ENCODE peak calls at places on chromosomes 4 and X, in five cellular contexts. M, U, H, T and W are unnamed samples.
A peak's percentile ranks its signal among the peaks of the same experiment; 100 is the strongest.

GRCh38 chrX:37320541-37321203 is 28.5 kb upstream of the PRRG1 start:
- DNase-seq in M (no peak), U (no peak), H (no peak), T (peak; percentile 39), W (no peak)

GRCh38 chr4:98565646-98566403 is 92.6 kb downstream of the TSPAN5 start:
- DNase-seq in M (no peak), U (no peak), H (no peak), T (no peak), W (no peak)

GRCh38 chrX:131827935-131828334 is 195.2 kb upstream of the STK26 start:
- DNase-seq in M (peak; percentile 82), U (no peak), H (peak; percentile 42), T (no peak), W (peak; percentile 41)

GRCh38 chr4:95541889-95542607 is 6.7 kb downstream of the UNC5C start:
- DNase-seq in M (no peak), U (no peak), H (no peak), T (no peak), W (peak; percentile 76)

GRCh38 chr4:82733636-82734035 is 65.0 kb downstream of the SCD5 start:
- DNase-seq in M (no peak), U (peak; percentile 93), H (no peak), T (peak; percentile 73), W (peak; percentile 79)

GRCh38 chrX:11886745-11887144 is 128.7 kb downstream of the MSL3 start:
- DNase-seq in M (peak; percentile 3), U (peak; percentile 0), H (no peak), T (peak; percentile 10), W (no peak)

GRCh38 chrX:18886344-18887161 is 97.4 kb downstream of the PHKA2 start:
- DNase-seq in M (peak; percentile 80), U (peak; percentile 23), H (peak; percentile 15), T (peak; percentile 89), W (peak; percentile 54)

GRCh38 chr4:83340692-83341343 is 6.2 kb upstream of the HPSE start:
- DNase-seq in M (no peak), U (no peak), H (no peak), T (no peak), W (no peak)

GRCh38 chr4:26885912-26886274 is 25.3 kb downstream of the STIM2 start:
- DNase-seq in M (no peak), U (no peak), H (no peak), T (peak; percentile 23), W (no peak)

GRCh38 chr4:138588501-138588900 is 346.4 kb upstream of the SLC7A11 start:
- DNase-seq in M (no peak), U (no peak), H (no peak), T (no peak), W (no peak)

GRCh38 chr4:155591201-155591600 is 75.4 kb upstream of the GUCY1A1 start:
- DNase-seq in M (no peak), U (no peak), H (no peak), T (no peak), W (no peak)

GRCh38 chr4:173182403-173182802 is 13.8 kb downstream of the GALNT7 start:
- DNase-seq in M (no peak), U (peak; percentile 88), H (no peak), T (peak; percentile 54), W (peak; percentile 79)

GRCh38 chr4:30537462-30537861 is 182.7 kb upstream of the PCDH7 start:
- DNase-seq in M (peak; percentile 15), U (peak; percentile 80), H (no peak), T (peak; percentile 3), W (peak; percentile 92)

GRCh38 chr4:26860922-26861433 is 337 bp downstream of the STIM2 start:
- DNase-seq in M (peak; percentile 65), U (peak; percentile 44), H (peak; percentile 65), T (peak; percentile 81), W (no peak)

GRCh38 chr4:88411491-88412101 is 32.9 kb downstream of the HERC6 start:
- DNase-seq in M (no peak), U (no peak), H (no peak), T (no peak), W (no peak)

GRCh38 chr4:66613591-66613990 is 931.7 kb downstream of the CENPC start:
- DNase-seq in M (no peak), U (no peak), H (no peak), T (no peak), W (no peak)

GRCh38 chr4:143641406-143641805 is 59.1 kb downstream of the FREM3 start:
- DNase-seq in M (no peak), U (no peak), H (no peak), T (no peak), W (no peak)

GRCh38 chr4:104494822-104495559 is at the start of gene CXXC4:
- DNase-seq in M (peak; percentile 97), U (peak; percentile 10), H (peak; percentile 96), T (peak; percentile 25), W (peak; percentile 89)

GRCh38 chrX:106740193-106740780 is 13.8 kb downstream of the RNF128 start:
- DNase-seq in M (no peak), U (no peak), H (no peak), T (no peak), W (no peak)

GRCh38 chr4:3334316-3334715 is 41.5 kb downstream of the RGS12 start:
- DNase-seq in M (no peak), U (no peak), H (no peak), T (no peak), W (no peak)

GRCh38 chr4:170697045-170697444 is 607.3 kb upstream of the AADAT start:
- DNase-seq in M (no peak), U (no peak), H (no peak), T (no peak), W (no peak)

GRCh38 chr4:170687751-170688150 is 598.0 kb upstream of the AADAT start:
- DNase-seq in M (no peak), U (no peak), H (no peak), T (no peak), W (no peak)

GRCh38 chr4:170691168-170691567 is 601.4 kb upstream of the AADAT start:
- DNase-seq in M (no peak), U (no peak), H (no peak), T (no peak), W (no peak)
- H2AK5ac ChIP-seq in M (no peak overlapping the region), U (no peak overlapping the region), H (no peak overlapping the region), T (no peak overlapping the region), W (no peak overlapping the region)

DNA sequence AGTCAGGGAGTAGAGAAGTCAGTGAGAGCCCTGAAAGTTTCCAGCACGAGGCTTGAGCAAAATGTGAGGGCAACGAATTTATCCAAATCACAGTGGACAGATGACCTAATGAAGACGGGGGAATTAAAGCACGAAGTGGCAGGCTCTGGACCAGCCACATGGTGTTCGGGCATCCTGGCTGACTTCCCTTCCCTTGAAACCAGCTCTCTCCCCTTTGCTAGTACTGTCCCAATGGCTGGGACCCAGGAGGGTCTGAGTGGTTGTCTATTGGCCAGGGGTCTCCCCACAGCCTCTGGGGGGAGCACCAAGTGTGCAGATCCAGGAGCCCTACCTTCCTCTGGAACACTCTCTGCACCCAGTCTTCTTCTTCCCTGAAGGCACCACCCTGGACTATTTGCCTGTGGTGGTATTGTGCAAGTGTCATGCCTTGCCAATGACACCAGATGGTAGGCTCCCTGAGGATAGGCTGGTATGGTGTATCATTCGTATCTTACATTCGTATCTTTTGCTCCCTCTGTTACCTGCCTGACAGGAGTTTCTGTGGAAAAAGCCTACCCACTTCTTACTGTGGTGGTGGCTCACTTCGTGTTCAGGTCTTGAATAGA is 2.1 kb downstream of the APLN start:
- DNase-seq in M (no peak), U (no peak), H (no peak), T (peak; percentile 40), W (no peak)
- H2AK5ac ChIP-seq in M (no peak overlapping the region), U (no peak overlapping the region), H (no peak overlapping the region), T (no peak overlapping the region), W (no peak overlapping the region)

GRCh38 chr4:8073206-8073863 is 85.3 kb downstream of the ABLIM2 start:
- DNase-seq in M (no peak), U (no peak), H (no peak), T (no peak), W (no peak)

GRCh38 chr4:8072235-8072968 is 86.2 kb downstream of the ABLIM2 start:
- DNase-seq in M (no peak), U (no peak), H (no peak), T (no peak), W (no peak)

GRCh38 chr4:8071741-8072140 is 86.9 kb downstream of the ABLIM2 start:
- DNase-seq in M (no peak), U (no peak), H (no peak), T (no peak), W (no peak)

GRCh38 chr4:8069102-8069752 is 89.4 kb downstream of the ABLIM2 start:
- DNase-seq in M (no peak), U (no peak), H (no peak), T (no peak), W (no peak)

DNA sequence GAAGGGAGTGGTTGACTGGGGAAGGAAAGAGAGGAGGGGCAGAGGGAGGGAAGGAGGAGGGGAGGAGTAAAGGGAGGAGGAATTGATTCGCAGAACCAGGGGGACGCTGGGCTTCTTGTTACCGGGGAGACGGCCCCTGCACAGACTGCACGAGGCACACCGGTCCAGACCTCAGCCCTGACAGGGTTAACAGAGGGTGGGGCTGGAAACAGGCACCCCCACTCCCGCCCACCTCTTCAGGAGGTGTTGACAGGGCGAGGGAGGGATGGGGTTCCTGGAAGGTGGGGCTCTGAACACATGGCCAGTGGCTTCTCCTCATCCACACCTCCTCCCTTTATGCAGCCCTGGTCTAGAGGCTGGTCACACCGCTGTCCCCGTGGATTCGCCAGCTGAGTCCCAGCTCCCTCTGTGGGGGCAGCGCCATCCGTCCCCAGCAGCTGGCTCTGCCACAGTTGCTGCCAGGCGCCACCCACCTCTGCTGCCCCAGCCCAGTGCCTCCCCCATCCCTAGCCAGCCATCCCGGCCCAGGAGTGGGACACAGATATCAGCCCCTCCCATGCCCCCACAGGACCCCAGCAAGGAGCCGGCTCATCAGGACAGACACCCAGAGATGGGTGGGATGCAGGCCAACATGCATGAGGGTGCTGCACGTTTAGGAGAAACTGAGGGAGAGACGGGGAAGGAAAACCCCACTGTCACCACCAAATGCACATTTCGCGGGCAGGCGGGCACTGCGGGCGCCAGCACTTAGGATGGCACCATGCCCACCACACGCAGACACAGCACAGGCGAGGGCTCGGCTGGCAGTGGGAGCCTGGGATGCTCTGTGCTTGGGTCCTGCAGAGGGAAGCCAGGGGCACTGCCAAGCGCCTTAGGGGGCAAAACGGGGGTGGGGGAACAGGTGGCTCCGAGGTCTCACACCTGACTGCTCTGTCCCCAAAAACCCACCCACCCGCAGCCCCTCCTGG is 87.6 kb downstream of the ABLIM2 start:
- DNase-seq in M (no peak), U (no peak), H (no peak), T (no peak), W (no peak)
- H2AK5ac ChIP-seq in M (no peak overlapping the region), U (no peak overlapping the region), H (peak overlapping the region; percentile 99), T (no peak overlapping the region), W (no peak overlapping the region)

GRCh38 chrX:155326610-155327009 is 7.8 kb downstream of the CLIC2 start:
- DNase-seq in M (no peak), U (no peak), H (no peak), T (no peak), W (no peak)

GRCh38 chrX:155333701-155334100 is 713 bp downstream of the CLIC2 start:
- DNase-seq in M (no peak), U (no peak), H (no peak), T (no peak), W (no peak)

GRCh38 chrX:155329293-155329692 is 5.1 kb downstream of the CLIC2 start:
- DNase-seq in M (no peak), U (no peak), H (no peak), T (no peak), W (no peak)

GRCh38 chrX:155334486-155335316 is at the start of gene CLIC2:
- DNase-seq in M (no peak), U (peak; percentile 79), H (no peak), T (peak; percentile 14), W (peak; percentile 67)

DNA sequence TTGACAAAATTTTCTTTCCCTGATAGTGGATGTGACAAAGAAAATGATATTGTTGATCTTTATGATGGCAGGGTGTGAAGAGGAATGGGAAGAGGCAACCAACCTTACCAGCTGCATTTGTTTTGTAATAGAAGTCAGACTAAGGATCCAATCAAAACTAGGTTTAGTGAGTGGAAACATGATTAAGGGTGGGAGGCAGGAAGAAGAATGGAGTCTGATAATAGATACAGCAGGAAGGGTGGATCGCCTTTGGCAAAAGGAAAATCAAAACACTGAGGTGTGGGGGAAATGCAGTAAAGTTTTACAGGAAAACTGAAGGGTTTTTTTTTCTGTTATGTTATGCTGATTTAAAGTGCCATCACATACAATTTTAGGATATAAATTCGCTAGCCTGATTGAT is 3.4 kb downstream of the CLIC2 start:
- DNase-seq in M (no peak), U (no peak), H (no peak), T (no peak), W (no peak)
- H2AK5ac ChIP-seq in M (no peak overlapping the region), U (no peak overlapping the region), H (no peak overlapping the region), T (no peak overlapping the region), W (no peak overlapping the region)